ENCODE peak calls at places on chromosome 15, in six cellular contexts. P is BJ, K is cardiac muscle cell, R is neuronal stem cell, O is GM12865, U is pancreas. H is an unnamed sample.

GRCh38 chr15:64246364-64247189 is 83.8 kb upstream of the PPIB start:
- DNase-seq in P (no peak), K (peak; percentile 85), R (peak; percentile 11), O (peak; percentile 89), U (no peak), H (no peak)

GRCh38 chr15:73586006-73586654 is 47.1 kb downstream of the NPTN start:
- DNase-seq in P (no peak), K (no peak), R (no peak), O (no peak), U (no peak), H (no peak)

GRCh38 chr15:78000089-78000926 is 77.2 kb downstream of the TBC1D2B start:
- DNase-seq in P (no peak), K (peak; percentile 52), R (peak; percentile 79), O (peak; percentile 89), U (peak; percentile 98), H (peak; percentile 88)

GRCh38 chr15:60375255-60375809 is 22.5 kb downstream of the ANXA2 start:
- DNase-seq in P (no peak), K (no peak), R (no peak), O (no peak), U (no peak), H (no peak)

GRCh38 chr15:75532413-75533250 is 46.5 kb downstream of the PTPN9 start:
- DNase-seq in P (peak; percentile 37), K (peak; percentile 80), R (peak; percentile 26), O (peak; percentile 32), U (no peak), H (peak; percentile 86)

GRCh38 chr15:49646891-49647290 is 26.0 kb downstream of the DTWD1 start:
- DNase-seq in P (no peak), K (no peak), R (no peak), O (no peak), U (no peak), H (no peak)

GRCh38 chr15:57735406-57735805 is 28.9 kb downstream of the POLR2M start:
- DNase-seq in P (no peak), K (no peak), R (no peak), O (no peak), U (no peak), H (no peak)

GRCh38 chr15:55846108-55846707 is 103.3 kb upstream of the PRTG start:
- DNase-seq in P (peak; percentile 57), K (peak; percentile 88), R (peak; percentile 84), O (peak; percentile 86), U (no peak), H (no peak)

GRCh38 chr15:93043621-93044300 is 45.2 kb downstream of the RGMA start:
- DNase-seq in P (no peak), K (no peak), R (no peak), O (no peak), U (peak; percentile 43), H (peak; percentile 58)

GRCh38 chr15:57591237-57591821 is 375 bp upstream of the MYZAP start:
- DNase-seq in P (no peak), K (no peak), R (no peak), O (no peak), U (no peak), H (no peak)

GRCh38 chr15:52113246-52113645 is 671 bp upstream of the BCL2L10 start:
- DNase-seq in P (no peak), K (no peak), R (no peak), O (no peak), U (no peak), H (no peak)

GRCh38 chr15:31159837-31160236 is 58.3 kb upstream of the TRPM1 start:
- DNase-seq in P (no peak), K (no peak), R (no peak), O (no peak), U (peak; percentile 56), H (no peak)

GRCh38 chr15:55715355-55716076 is 27.4 kb downstream of the PRTG start:
- DNase-seq in P (no peak), K (no peak), R (no peak), O (no peak), U (no peak), H (no peak)

GRCh38 chr15:64521726-64522164 is 61.4 kb downstream of the ZNF609 start:
- DNase-seq in P (no peak), K (peak; percentile 82), R (peak; percentile 9), O (no peak), U (peak; percentile 55), H (peak; percentile 60)

GRCh38 chr15:72844067-72844466 is 60.5 kb upstream of the ADPGK start:
- DNase-seq in P (no peak), K (no peak), R (no peak), O (no peak), U (no peak), H (no peak)

GRCh38 chr15:75666823-75667501 is 19.2 kb downstream of the SNX33 start:
- DNase-seq in P (peak; percentile 98), K (peak; percentile 97), R (no peak), O (no peak), U (peak; percentile 47), H (no peak)

GRCh38 chr15:48393650-48394049 is 62.4 kb downstream of the DUT start:
- DNase-seq in P (no peak), K (peak; percentile 85), R (no peak), O (no peak), U (no peak), H (no peak)

GRCh38 chr15:25947336-25948080 is 84.4 kb upstream of the ATP10A start:
- DNase-seq in P (no peak), K (no peak), R (peak; percentile 9), O (no peak), U (no peak), H (no peak)

GRCh38 chr15:58369261-58369699 is 62.5 kb upstream of the LIPC start:
- DNase-seq in P (no peak), K (peak; percentile 87), R (no peak), O (peak; percentile 67), U (no peak), H (no peak)

GRCh38 chr15:75827691-75828090 is 15.6 kb upstream of the UBE2Q2 start:
- DNase-seq in P (no peak), K (no peak), R (no peak), O (no peak), U (no peak), H (no peak)

GRCh38 chr15:85583404-85584390 is 203.3 kb downstream of the AKAP13 start:
- DNase-seq in P (no peak), K (peak; percentile 82), R (peak; percentile 21), O (peak; percentile 93), U (no peak), H (peak; percentile 75)

GRCh38 chr15:79427781-79428598 is 4.1 kb upstream of the MINAR1 start:
- DNase-seq in P (no peak), K (no peak), R (no peak), O (no peak), U (no peak), H (no peak)

GRCh38 chr15:79431636-79432344 is at the start of gene MINAR1:
- DNase-seq in P (no peak), K (peak; percentile 57), R (peak; percentile 61), O (no peak), U (peak; percentile 81), H (no peak)

GRCh38 chr15:79433610-79434009 is 1.5 kb downstream of the MINAR1 start:
- DNase-seq in P (no peak), K (no peak), R (no peak), O (no peak), U (no peak), H (no peak)

GRCh38 chr15:79432345-79433311 is 492 bp downstream of the MINAR1 start:
- DNase-seq in P (no peak), K (peak; percentile 25), R (no peak), O (no peak), U (peak; percentile 73), H (no peak)

DNA sequence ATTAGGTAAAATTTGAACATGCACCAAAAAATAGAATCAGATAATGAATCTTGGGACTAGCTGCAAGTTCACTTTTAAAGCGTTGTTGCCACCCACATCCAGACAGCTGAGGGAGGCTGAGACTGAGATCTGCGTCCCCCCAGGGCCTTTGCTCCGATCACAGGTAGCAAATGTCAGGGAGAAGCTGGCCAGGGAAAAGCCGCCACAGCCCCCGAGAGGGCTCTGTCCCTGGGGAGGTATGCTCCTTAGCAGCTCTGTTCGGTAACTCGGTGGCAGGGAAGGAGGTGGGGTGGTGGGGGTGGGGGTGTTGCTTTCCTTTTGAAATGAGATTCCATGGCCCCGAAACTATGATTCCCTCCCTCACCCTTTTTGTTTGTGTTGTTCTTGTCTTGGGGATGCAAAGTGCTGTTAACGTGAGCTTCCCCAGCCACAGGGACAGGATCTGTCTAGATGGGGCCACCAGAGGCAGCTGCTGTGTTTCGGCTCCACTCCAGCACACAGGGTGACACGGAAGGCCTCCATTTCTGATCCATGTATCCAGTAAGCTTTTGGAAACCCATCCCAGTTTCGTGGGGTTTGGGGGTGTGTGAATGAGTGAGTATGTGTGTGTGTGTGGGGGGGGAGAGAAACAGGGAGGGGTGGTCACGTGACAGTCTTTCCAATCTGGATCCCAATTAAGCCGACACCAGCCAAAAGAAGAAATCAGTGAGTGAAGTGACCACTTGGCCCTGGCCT is 1.1 kb upstream of the MINAR1 start:
- DNase-seq in P (no peak), K (peak; percentile 9), R (peak; percentile 18), O (no peak), U (no peak), H (no peak)
- H3K4me3 ChIP-seq in P (peak overlapping the region; percentile 49), K (peak overlapping the region; percentile 53), R (peak overlapping the region; percentile 46), O (no peak overlapping the region), U (peak overlapping the region; percentile 38), H (peak overlapping the region; percentile 41)

GRCh38 chr15:66253296-66253642 is 281 bp downstream of the MEGF11 start:
- DNase-seq in P (no peak), K (no peak), R (peak; percentile 41), O (no peak), U (no peak), H (no peak)

GRCh38 chr15:66252411-66253295 is 897 bp downstream of the MEGF11 start:
- DNase-seq in P (no peak), K (peak; percentile 50), R (peak; percentile 63), O (peak; percentile 30), U (peak; percentile 85), H (peak; percentile 70)

GRCh38 chr15:66253643-66254363 is at the start of gene MEGF11:
- DNase-seq in P (no peak), K (peak; percentile 53), R (no peak), O (no peak), U (peak; percentile 71), H (no peak)

GRCh38 chr15:66251065-66251789 is 2.3 kb downstream of the MEGF11 start:
- DNase-seq in P (no peak), K (no peak), R (no peak), O (no peak), U (no peak), H (no peak)

GRCh38 chr15:66251790-66252355 is 1.7 kb downstream of the MEGF11 start:
- DNase-seq in P (no peak), K (no peak), R (peak; percentile 18), O (no peak), U (no peak), H (no peak)
- H3K4me3 ChIP-seq in P (no peak overlapping the region), K (peak overlapping the region; percentile 54), R (peak overlapping the region; percentile 41), O (no peak overlapping the region), U (no peak overlapping the region), H (peak overlapping the region; percentile 59)

DNA sequence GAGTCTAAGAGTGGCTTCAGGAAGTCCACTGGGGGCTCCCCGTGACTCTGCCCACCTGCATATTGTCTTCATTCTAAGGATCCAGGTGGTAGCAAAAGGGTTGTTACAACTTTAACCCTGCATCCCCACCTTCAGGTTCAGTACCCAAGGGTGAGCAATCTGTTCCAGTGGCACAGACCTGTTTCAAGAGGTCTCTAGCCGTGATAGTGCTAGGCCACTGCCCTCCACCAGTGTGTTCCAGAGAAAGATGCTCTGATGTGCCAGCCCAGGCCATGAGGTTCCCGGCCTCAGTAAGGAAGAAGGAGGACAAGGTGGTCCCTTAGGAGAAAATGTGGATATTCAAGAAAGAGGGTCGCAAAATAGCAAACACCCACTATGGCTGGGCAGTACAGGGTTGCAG is 87.0 kb downstream of the IGF1R start:
- DNase-seq in P (no peak), K (no peak), R (no peak), O (no peak), U (no peak), H (no peak)
- H3K4me3 ChIP-seq in P (no peak overlapping the region), K (no peak overlapping the region), R (no peak overlapping the region), O (no peak overlapping the region), U (no peak overlapping the region), H (no peak overlapping the region)

GRCh38 chr15:96334017-96334704 is 3.7 kb downstream of the NR2F2 start:
- DNase-seq in P (no peak), K (no peak), R (peak; percentile 15), O (no peak), U (peak; percentile 75), H (no peak)
- H3K4me3 ChIP-seq in P (peak overlapping the region; percentile 66), K (no peak overlapping the region), R (peak overlapping the region; percentile 81), O (no peak overlapping the region), U (peak overlapping the region; percentile 65), H (peak overlapping the region; percentile 89)

H was measured in sigmoid colon.